ENCODE peak calls at places on chromosomes 13 and 19, in four cellular contexts. M is stomach, H is transverse colon, J is thyroid gland. P is an unnamed sample.

GRCh38 chr13:30927595-30927994 is 4.9 kb upstream of the TEX26 start:
- DNase-seq in M (no peak), H (no peak), J (no peak), P (no peak)

GRCh38 chr13:52428295-52428694 is 22.1 kb downstream of the VPS36 start:
- DNase-seq in M (peak; percentile 31), H (no peak), J (no peak), P (no peak)

GRCh38 chr13:39406688-39407087 is 196.3 kb downstream of the LHFPL6 start:
- DNase-seq in M (no peak), H (no peak), J (no peak), P (no peak)

GRCh38 chr13:85990397-85990796 is 191.2 kb upstream of the SLITRK6 start:
- DNase-seq in M (no peak), H (no peak), J (no peak), P (no peak)

GRCh38 chr19:12939292-12939606 is 840 bp downstream of the CALR start:
- DNase-seq in M (no peak), H (peak; percentile 28), J (peak; percentile 29), P (peak; percentile 33)

GRCh38 chr19:33703438-33703750 is 81.6 kb downstream of the CHST8 start:
- DNase-seq in M (no peak), H (no peak), J (no peak), P (no peak)

GRCh38 chr13:45510671-45511070 is 45.9 kb downstream of the COG3 start:
- DNase-seq in M (no peak), H (no peak), J (no peak), P (no peak)

GRCh38 chr13:54185785-54186184 is 1157.2 kb downstream of the OLFM4 start:
- DNase-seq in M (no peak), H (no peak), J (no peak), P (no peak)

GRCh38 chr19:58261600-58261967 is 17.2 kb upstream of the ZNF8 start:
- DNase-seq in M (no peak), H (no peak), J (no peak), P (no peak)

GRCh38 chr13:22175815-22176214 is 504.9 kb downstream of the FGF9 start:
- DNase-seq in M (no peak), H (no peak), J (no peak), P (no peak)

GRCh38 chr13:45219938-45220375 is 19.1 kb upstream of the KCTD4 start:
- DNase-seq in M (no peak), H (no peak), J (no peak), P (no peak)

GRCh38 chr19:45716314-45717130 is 14.2 kb downstream of the FBXO46 start:
- DNase-seq in M (no peak), H (peak; percentile 51), J (peak; percentile 55), P (peak; percentile 43)

GRCh38 chr13:35720690-35721554 is 244.4 kb upstream of the MAB21L1 start:
- DNase-seq in M (peak; percentile 49), H (peak; percentile 42), J (peak; percentile 27), P (peak; percentile 33)

GRCh38 chr13:112623051-112623711 is 35.2 kb upstream of the TUBGCP3 start:
- DNase-seq in M (no peak), H (no peak), J (no peak), P (no peak)

GRCh38 chr19:49782515-49782914 is 15.7 kb downstream of the AP2A1 start:
- DNase-seq in M (no peak), H (no peak), J (no peak), P (no peak)

GRCh38 chr13:67225252-67226159 is 4.6 kb downstream of the PCDH9 start:
- DNase-seq in M (no peak), H (no peak), J (peak; percentile 46), P (no peak)

GRCh38 chr13:67228909-67229308 is 1.2 kb downstream of the PCDH9 start:
- DNase-seq in M (no peak), H (no peak), J (no peak), P (no peak)

GRCh38 chr13:67226686-67227085 is 3.5 kb downstream of the PCDH9 start:
- DNase-seq in M (no peak), H (no peak), J (no peak), P (no peak)

GRCh38 chr13:67228031-67228430 is 2.1 kb downstream of the PCDH9 start:
- DNase-seq in M (no peak), H (no peak), J (no peak), P (no peak)

DNA sequence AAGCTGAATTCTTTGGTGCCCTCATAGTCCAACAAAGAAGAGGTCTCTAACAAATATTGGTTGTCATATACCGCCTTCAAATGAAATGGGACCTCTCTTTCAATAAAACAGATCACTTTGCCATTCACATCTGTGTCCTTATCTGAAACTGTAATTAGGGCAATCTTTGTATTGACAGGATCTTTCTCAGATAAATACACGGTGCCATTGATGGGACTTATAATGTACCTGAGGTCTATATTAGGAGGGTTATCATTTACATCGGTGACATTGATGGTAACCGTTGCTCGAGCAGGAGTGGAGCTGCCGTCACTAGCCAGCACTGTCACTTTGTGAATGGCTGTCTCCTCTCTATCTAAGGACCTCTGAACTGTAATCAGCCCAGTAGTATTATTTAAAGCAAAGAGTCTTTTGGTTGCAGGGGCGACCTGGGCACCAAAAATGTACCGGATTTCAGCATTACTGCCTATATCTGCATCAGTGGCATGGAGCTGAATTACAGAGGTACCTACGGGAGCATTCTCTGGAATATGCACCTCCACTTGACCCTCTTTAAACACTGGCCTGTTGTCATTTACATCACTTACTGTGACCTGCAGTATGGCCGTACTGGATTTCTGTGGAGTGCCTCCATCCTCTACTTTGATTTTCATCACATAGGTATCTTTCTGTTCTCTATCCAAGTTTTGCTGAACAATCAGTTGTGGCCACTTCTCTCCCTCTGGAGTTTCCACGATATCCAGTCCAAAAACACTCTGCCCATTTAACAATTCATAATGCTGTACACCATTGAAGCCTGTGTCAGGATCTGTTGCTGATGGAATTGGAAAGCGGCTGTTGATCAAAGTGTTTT is 2.8 kb downstream of the PCDH9 start:
- DNase-seq in M (no peak), H (no peak), J (no peak), P (no peak)
- H3K4me3 ChIP-seq in M (peak overlapping the region; percentile 87), H (no peak overlapping the region), J (no peak overlapping the region), P (no peak overlapping the region)

DNA sequence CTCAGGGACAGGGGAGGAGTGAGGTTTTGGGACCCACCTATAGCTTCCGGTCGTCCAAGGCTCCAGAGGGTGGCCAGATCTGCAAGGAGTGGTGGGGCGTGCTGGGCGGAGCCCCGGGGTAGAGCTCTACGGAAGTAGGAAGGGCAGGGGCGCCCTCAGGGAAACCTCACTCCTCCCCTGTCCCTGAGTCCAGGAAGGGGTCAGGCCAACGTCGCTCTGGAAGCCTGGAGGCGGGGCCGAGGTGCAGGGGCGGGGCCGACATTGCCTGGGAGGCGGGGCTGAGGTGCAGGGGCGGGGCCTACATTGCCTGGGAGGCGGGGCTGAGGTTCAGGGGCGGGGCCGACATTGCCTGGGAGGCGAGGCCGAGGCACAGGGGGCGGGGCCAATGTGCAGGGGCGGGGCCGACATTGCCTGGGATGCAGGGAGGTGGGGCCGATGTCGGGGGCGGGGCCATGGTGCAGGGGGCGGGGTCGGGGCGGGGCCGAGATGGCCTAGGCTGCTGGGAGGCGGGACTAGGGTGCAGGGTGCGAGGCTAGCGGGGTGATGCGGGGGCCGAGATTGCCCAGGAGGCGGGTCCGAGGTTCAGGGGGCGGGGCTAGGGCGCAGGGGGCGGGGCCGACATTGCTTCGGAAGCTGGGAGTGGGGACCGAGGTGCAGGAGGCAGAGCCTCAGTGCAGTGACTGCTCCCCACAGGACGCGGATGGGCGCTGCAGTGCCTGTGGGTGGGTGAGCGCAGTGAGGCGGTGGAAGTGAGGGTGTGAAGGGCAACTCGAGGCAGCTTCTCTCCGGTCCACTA is 4.9 kb upstream of the PALM start:
- DNase-seq in M (peak; percentile 84), H (peak; percentile 84), J (peak; percentile 66), P (peak; percentile 55)
- TF ChIP-seq CTCF in M (no peak), H (no peak), J (no peak), P (no peak)

GRCh38 chr19:4354282-4354681 is 10.9 kb downstream of the MPND start:
- DNase-seq in M (no peak), H (no peak), J (no peak), P (no peak)
- TF ChIP-seq POLR2A in M (no peak), H (no peak), J (no peak), P (no peak)

DNA sequence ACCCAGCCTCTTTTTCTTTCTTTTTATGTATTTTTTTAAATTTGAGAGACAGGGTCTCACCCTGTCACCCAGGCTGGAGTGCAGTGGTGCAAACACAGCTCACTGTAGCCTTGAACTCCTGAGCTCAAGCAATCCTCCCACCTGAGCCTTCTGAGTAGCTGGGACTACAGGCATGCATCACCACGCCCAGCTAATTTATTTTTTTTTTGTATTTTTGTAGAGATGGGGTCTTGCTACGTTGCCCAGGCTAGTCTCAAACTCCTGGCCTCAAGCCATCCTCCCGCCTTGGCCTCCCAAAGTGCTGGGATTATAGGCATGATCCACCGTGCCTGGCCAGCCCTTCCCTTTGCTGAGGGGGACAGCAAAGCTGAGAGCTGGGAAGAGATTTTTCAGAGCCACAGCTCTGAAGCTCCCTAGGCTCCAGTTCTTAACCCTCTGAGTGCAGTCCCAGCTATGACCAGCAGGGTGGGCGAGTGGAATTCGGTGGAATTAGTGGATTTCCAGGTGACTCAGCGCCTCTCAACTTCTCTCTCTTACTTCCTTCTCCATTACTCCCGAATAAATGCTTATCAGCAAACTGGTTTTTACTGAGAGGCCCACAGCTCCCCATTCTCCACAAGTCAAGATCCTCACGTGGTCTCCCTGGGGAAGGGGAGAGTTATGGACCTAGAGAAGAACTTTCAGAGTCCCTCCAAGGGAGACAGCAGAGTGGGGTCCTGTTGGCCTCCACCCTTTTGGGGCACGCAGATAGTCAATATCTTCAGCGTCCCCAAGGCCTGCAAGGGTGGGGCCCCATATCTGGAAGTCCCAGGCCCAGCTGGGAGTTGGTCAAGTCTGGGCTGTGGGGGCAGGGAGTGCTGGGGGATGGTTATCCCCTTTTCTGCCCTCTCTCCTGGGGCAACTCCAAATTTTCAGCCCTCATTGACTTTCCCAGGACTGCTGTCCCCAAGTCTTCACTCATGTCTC is 1.2 kb downstream of the BLVRB start:
- DNase-seq in M (peak; percentile 92), H (peak; percentile 93), J (peak; percentile 91), P (peak; percentile 91)
- H3K4me3 ChIP-seq in M (peak overlapping the region; percentile 60), H (no peak overlapping the region), J (no peak overlapping the region), P (no peak overlapping the region)

DNA sequence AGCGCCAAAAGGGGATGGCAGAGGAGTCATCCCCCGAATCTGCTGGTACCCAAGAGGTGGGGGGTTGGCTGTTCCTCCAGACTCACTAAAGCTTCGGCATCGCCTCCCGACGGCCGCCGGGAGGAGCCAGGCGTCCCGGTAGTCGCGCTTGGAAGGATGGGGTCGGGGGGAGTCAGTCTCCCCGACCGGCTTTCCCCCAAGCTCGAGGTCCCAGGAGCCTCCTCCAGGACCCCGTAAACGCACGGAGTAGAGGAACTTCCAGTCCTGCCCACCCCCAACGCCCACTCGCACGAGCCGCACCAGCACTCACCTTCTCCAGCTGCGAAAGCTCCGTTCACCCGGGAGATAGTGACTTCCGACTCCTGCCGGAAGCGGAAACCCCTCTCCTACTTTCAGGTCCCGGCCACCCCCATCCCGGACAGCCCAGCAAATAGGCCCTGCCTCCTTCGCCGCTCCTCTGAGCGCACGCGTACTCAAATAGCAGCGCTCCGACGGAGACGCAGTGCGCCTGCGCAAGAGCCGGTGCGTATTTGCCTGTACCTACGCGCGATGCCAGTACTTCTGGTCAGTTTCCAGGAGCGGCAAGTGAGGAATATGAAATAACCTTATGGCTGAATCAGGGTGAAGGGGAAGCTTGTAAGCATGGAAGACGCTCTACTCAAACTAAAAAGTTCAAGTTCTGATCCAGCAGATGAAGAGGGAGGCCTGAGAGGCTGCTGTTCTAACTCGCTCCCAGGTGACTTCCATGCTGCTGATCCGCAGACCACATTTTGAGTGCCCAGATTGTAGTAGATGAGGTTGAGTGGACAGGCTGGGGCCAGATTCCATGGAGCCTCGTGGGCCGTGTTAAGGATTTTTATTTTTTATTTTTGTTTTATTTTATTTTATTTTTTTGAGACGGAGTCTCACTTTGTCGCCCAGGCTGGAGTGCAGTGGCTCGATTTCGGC is at the start of gene ELOF1:
- DNase-seq in M (peak; percentile 98), H (peak; percentile 98), J (peak; percentile 99), P (peak; percentile 99)
- TF ChIP-seq CTCF in M (no peak), H (peak; percentile 36), J (no peak), P (peak; percentile 14)